ENCODE peak calls at places on chromosomes 3 and 15, in ten cellular contexts. A is NCI-H748 treated with DMSO at 0.1 percent for 48 hours; G is stimulated activated CD4-positive, alpha-beta T cell treated with anti-CD3 and anti-CD28 coated beads, Interleukin-1b, Interleukin-23, amount 100 ng/mL, for 1 hour; Q is NCI-H460; E is cardiac septum; Z is left colon; Y is Caki2; B is lower leg skin; U is AG08395; I is iPS DF 19.7. L is an unnamed sample.

GRCh38 chr3:197942956-197943556 is 6.9 kb upstream of the RPL35A start:
- DNase-seq in A (no peak), G (no peak), Q (no peak), E (no peak), Z (no peak), Y (no peak), B (no peak), U (peak; percentile 52), I (no peak), L (peak; percentile 76)

GRCh38 chr3:11601446-11602241 is 42.1 kb downstream of the VGLL4 start:
- DNase-seq in A (no peak), G (no peak), Q (no peak), E (no peak), Z (no peak), Y (no peak), B (no peak), U (peak; percentile 29), I (no peak), L (peak; percentile 23)

GRCh38 chr3:30440147-30440604 is 166.2 kb upstream of the TGFBR2 start:
- DNase-seq in A (no peak), G (no peak), Q (no peak), E (no peak), Z (no peak), Y (no peak), B (no peak), U (peak; percentile 15), I (no peak), L (peak; percentile 57)

GRCh38 chr15:86183765-86184491 is 104.3 kb downstream of the AGBL1 start:
- DNase-seq in A (no peak), G (no peak), Q (no peak), E (no peak), Z (no peak), Y (no peak), B (no peak), U (peak; percentile 29), I (no peak), L (no peak)

GRCh38 chr15:62564889-62565288 is 399.8 kb upstream of the C2CD4B start:
- DNase-seq in A (no peak), G (no peak), Q (no peak), E (no peak), Z (no peak), Y (no peak), B (no peak), U (no peak), I (no peak), L (no peak)

GRCh38 chr15:26639976-26640375 is 132.9 kb downstream of the GABRB3 start:
- DNase-seq in A (no peak), G (no peak), Q (no peak), E (no peak), Z (no peak), Y (no peak), B (no peak), U (no peak), I (no peak), L (no peak)

GRCh38 chr3:155382396-155383042 is 89.0 kb upstream of the STRIT1 start:
- DNase-seq in A (peak; percentile 16), G (no peak), Q (peak; percentile 41), E (peak; percentile 83), Z (peak; percentile 89), Y (peak; percentile 60), B (peak; percentile 89), U (peak; percentile 83), I (peak; percentile 67), L (peak; percentile 75)

GRCh38 chr3:112116777-112117186 is 16.3 kb downstream of the GCSAM start:
- DNase-seq in A (no peak), G (no peak), Q (no peak), E (no peak), Z (no peak), Y (no peak), B (no peak), U (no peak), I (no peak), L (no peak)

GRCh38 chr3:88131695-88132094 is 18.1 kb upstream of the C3orf38 start:
- DNase-seq in A (no peak), G (no peak), Q (no peak), E (no peak), Z (no peak), Y (no peak), B (no peak), U (no peak), I (no peak), L (no peak)

GRCh38 chr3:24709921-24710320 is 215.3 kb upstream of the THRB start:
- DNase-seq in A (no peak), G (no peak), Q (no peak), E (no peak), Z (no peak), Y (no peak), B (no peak), U (no peak), I (no peak), L (no peak)

GRCh38 chr3:172346161-172346560 is 102.1 kb downstream of the GHSR start:
- DNase-seq in A (no peak), G (no peak), Q (no peak), E (no peak), Z (no peak), Y (no peak), B (no peak), U (no peak), I (no peak), L (no peak)

GRCh38 chr3:134620476-134621115 is 30.2 kb downstream of the KY start:
- DNase-seq in A (no peak), G (no peak), Q (no peak), E (peak; percentile 36), Z (no peak), Y (no peak), B (no peak), U (no peak), I (no peak), L (no peak)

GRCh38 chr3:138408751-138409161 is 25.7 kb upstream of the ESYT3 start:
- DNase-seq in A (no peak), G (no peak), Q (no peak), E (peak; percentile 54), Z (no peak), Y (no peak), B (no peak), U (peak; percentile 41), I (no peak), L (no peak)

GRCh38 chr15:32842081-32842480 is 124.3 kb downstream of the GREM1 start:
- DNase-seq in A (no peak), G (no peak), Q (no peak), E (no peak), Z (no peak), Y (no peak), B (no peak), U (no peak), I (no peak), L (no peak)

GRCh38 chr3:58188921-58189451 is 21.8 kb downstream of the DNASE1L3 start:
- DNase-seq in A (no peak), G (no peak), Q (no peak), E (no peak), Z (no peak), Y (no peak), B (no peak), U (no peak), I (no peak), L (no peak)

GRCh38 chr3:32743934-32744333 is 58.9 kb downstream of the CNOT10 start:
- DNase-seq in A (no peak), G (no peak), Q (no peak), E (no peak), Z (peak; percentile 15), Y (no peak), B (no peak), U (no peak), I (no peak), L (no peak)

GRCh38 chr15:62711691-62712454 is 330.7 kb upstream of the TPM1 start:
- DNase-seq in A (no peak), G (no peak), Q (no peak), E (no peak), Z (no peak), Y (peak; percentile 14), B (no peak), U (no peak), I (no peak), L (peak; percentile 20)

GRCh38 chr3:147712357-147712756 is 303.2 kb downstream of the ZIC1 start:
- DNase-seq in A (no peak), G (no peak), Q (no peak), E (no peak), Z (no peak), Y (no peak), B (no peak), U (no peak), I (no peak), L (no peak)

GRCh38 chr3:52721002-52721741 is 15.3 kb downstream of the SPCS1 start:
- DNase-seq in A (no peak), G (no peak), Q (no peak), E (no peak), Z (no peak), Y (no peak), B (no peak), U (no peak), I (no peak), L (no peak)

L was measured in ELR.